ENCODE peak calls at places on chromosome X, in five cellular contexts. B is SK-N-DZ; Y is right cardiac atrium; K is NCI-H1930; U is stimulated activated CD4-positive, alpha-beta T cell treated with anti-CD3 and anti-CD28 coated beads, Interleukin-1b, Interleukin-23, amount 100 ng/mL, for 4 hours. F is an unnamed sample.

GRCh38 chrX:23937100-23937499 is 29.3 kb downstream of the CXorf58 start:
- DNase-seq in B (no peak), Y (no peak), K (no peak), U (no peak), F (no peak)

GRCh38 chrX:103533428-103534216 is 14.3 kb upstream of the RAB40A start:
- DNase-seq in B (peak; percentile 78), Y (peak; percentile 91), K (peak; percentile 30), U (peak; percentile 68), F (peak; percentile 87)

GRCh38 chrX:119363391-119363790 is 35.7 kb upstream of the SLC25A43 start:
- DNase-seq in B (no peak), Y (no peak), K (no peak), U (no peak), F (no peak)

GRCh38 chrX:133434197-133434820 is 19.0 kb upstream of the GPC4 start:
- DNase-seq in B (no peak), Y (no peak), K (no peak), U (no peak), F (no peak)

GRCh38 chrX:141180851-141181250 is 3.9 kb upstream of the LDOC1 start:
- DNase-seq in B (no peak), Y (no peak), K (no peak), U (no peak), F (no peak)

GRCh38 chrX:56975611-56976010 is 19.7 kb downstream of the SPIN3 start:
- DNase-seq in B (no peak), Y (peak; percentile 9), K (no peak), U (no peak), F (no peak)

GRCh38 chrX:63930140-63930539 is 145.1 kb upstream of the ARHGEF9 start:
- DNase-seq in B (peak; percentile 8), Y (no peak), K (no peak), U (no peak), F (no peak)

GRCh38 chrX:101265869-101266428 is 25.2 kb downstream of the TAF7L start:
- DNase-seq in B (no peak), Y (no peak), K (no peak), U (no peak), F (no peak)

GRCh38 chrX:12153741-12154140 is 15.5 kb downstream of the FRMPD4 start:
- DNase-seq in B (no peak), Y (no peak), K (no peak), U (no peak), F (no peak)

GRCh38 chrX:14920196-14920595 is 47.0 kb downstream of the MOSPD2 start:
- DNase-seq in B (no peak), Y (no peak), K (no peak), U (no peak), F (no peak)

GRCh38 chrX:7244400-7244799 is 96.4 kb upstream of the PUDP start:
- DNase-seq in B (no peak), Y (no peak), K (no peak), U (no peak), F (no peak)

GRCh38 chrX:34288782-34289181 is 156.7 kb upstream of the FAM47A start:
- DNase-seq in B (no peak), Y (no peak), K (no peak), U (no peak), F (no peak)